ENCODE peak calls at places on chromosome 14, in six cellular contexts. One of them, this sample, is unnamed.
A peak's percentile ranks its signal among the peaks of the same experiment; 100 is the strongest.

GRCh38 chr14:32254952-32255679 is 52.0 kb upstream of the RNU6-8 start:
- DNase-seq in left ventricle myocardium inferior: peak; percentile 56
- DNase-seq in tibial nerve: peak; percentile 62
- DNase-seq in H1: no peak
- DNase-seq in PC-3: peak; percentile 83
- DNase-seq in AG10803: peak; percentile 76
- DNase-seq in this sample: peak; percentile 77

GRCh38 chr14:89550761-89551283 is 133.8 kb upstream of the FOXN3 start:
- DNase-seq in tibial nerve: no peak
- DNase-seq in H1: no peak
- DNase-seq in AG10803: no peak
- DNase-seq in left ventricle myocardium inferior: no peak
- DNase-seq in PC-3: no peak
- DNase-seq in this sample: no peak

GRCh38 chr14:51581017-51581881 is 70.5 kb upstream of the FRMD6 start:
- DNase-seq in left ventricle myocardium inferior: no peak
- DNase-seq in H1: no peak
- DNase-seq in PC-3: peak; percentile 92
- DNase-seq in AG10803: peak; percentile 77
- DNase-seq in tibial nerve: no peak
- DNase-seq in this sample: peak; percentile 84

GRCh38 chr14:29064305-29064704 is 297.7 kb downstream of the FOXG1 start:
- DNase-seq in left ventricle myocardium inferior: no peak
- DNase-seq in H1: no peak
- DNase-seq in PC-3: no peak
- DNase-seq in tibial nerve: no peak
- DNase-seq in AG10803: no peak
- DNase-seq in this sample: no peak

GRCh38 chr14:75822522-75823288 is 159.1 kb downstream of the TGFB3 start:
- DNase-seq in tibial nerve: no peak
- DNase-seq in left ventricle myocardium inferior: no peak
- DNase-seq in H1: no peak
- DNase-seq in AG10803: peak; percentile 81
- DNase-seq in PC-3: peak; percentile 81
- DNase-seq in this sample: peak; percentile 93

GRCh38 chr14:32623300-32624093 is 294.4 kb downstream of the AKAP6 start:
- DNase-seq in AG10803: peak; percentile 31
- DNase-seq in tibial nerve: no peak
- DNase-seq in H1: no peak
- DNase-seq in PC-3: peak; percentile 69
- DNase-seq in left ventricle myocardium inferior: no peak
- DNase-seq in this sample: no peak

GRCh38 chr14:78070344-78070743 is 99.8 kb upstream of the NRXN3 start:
- DNase-seq in left ventricle myocardium inferior: no peak
- DNase-seq in AG10803: no peak
- DNase-seq in H1: no peak
- DNase-seq in tibial nerve: no peak
- DNase-seq in PC-3: no peak
- DNase-seq in this sample: no peak

GRCh38 chr14:55438066-55438683 is 2.2 kb downstream of the TBPL2 start:
- DNase-seq in left ventricle myocardium inferior: no peak
- DNase-seq in PC-3: peak; percentile 92
- DNase-seq in H1: no peak
- DNase-seq in AG10803: peak; percentile 66
- DNase-seq in tibial nerve: no peak
- DNase-seq in this sample: peak; percentile 71

GRCh38 chr14:32473476-32473875 is 144.4 kb downstream of the AKAP6 start:
- DNase-seq in H1: no peak
- DNase-seq in AG10803: peak; percentile 95
- DNase-seq in tibial nerve: no peak
- DNase-seq in left ventricle myocardium inferior: peak; percentile 41
- DNase-seq in PC-3: peak; percentile 90
- DNase-seq in this sample: peak; percentile 87

GRCh38 chr14:35351897-35352273 is 52.7 kb downstream of the NFKBIA start:
- DNase-seq in left ventricle myocardium inferior: no peak
- DNase-seq in H1: no peak
- DNase-seq in AG10803: no peak
- DNase-seq in PC-3: no peak
- DNase-seq in tibial nerve: no peak
- DNase-seq in this sample: no peak

GRCh38 chr14:105413542-105413886 is 6.1 kb upstream of the MTA1 start:
- DNase-seq in H1: no peak
- DNase-seq in PC-3: no peak
- DNase-seq in tibial nerve: no peak
- DNase-seq in AG10803: no peak
- DNase-seq in left ventricle myocardium inferior: no peak
- DNase-seq in this sample: no peak

GRCh38 chr14:90839024-90839888 is 23.0 kb upstream of the TTC7B start:
- DNase-seq in PC-3: no peak
- DNase-seq in left ventricle myocardium inferior: peak; percentile 70
- DNase-seq in AG10803: peak; percentile 63
- DNase-seq in tibial nerve: peak; percentile 40
- DNase-seq in H1: no peak
- DNase-seq in this sample: peak; percentile 28

GRCh38 chr14:101078892-101079221 is 175.3 kb upstream of the RTL1 start:
- DNase-seq in AG10803: no peak
- DNase-seq in PC-3: no peak
- DNase-seq in tibial nerve: no peak
- DNase-seq in H1: no peak
- DNase-seq in left ventricle myocardium inferior: no peak
- DNase-seq in this sample: no peak

GRCh38 chr14:79407572-79407971 is 803.7 kb downstream of the DIO2 start:
- DNase-seq in left ventricle myocardium inferior: no peak
- DNase-seq in PC-3: peak; percentile 35
- DNase-seq in H1: no peak
- DNase-seq in tibial nerve: no peak
- DNase-seq in AG10803: no peak
- DNase-seq in this sample: no peak

GRCh38 chr14:31207287-31207745 is 277 bp downstream of the HECTD1 start:
- DNase-seq in left ventricle myocardium inferior: no peak
- DNase-seq in PC-3: no peak
- DNase-seq in H1: no peak
- DNase-seq in tibial nerve: peak; percentile 80
- DNase-seq in AG10803: no peak
- DNase-seq in this sample: peak; percentile 87

GRCh38 chr14:33062881-33063280 is 124.2 kb downstream of the NPAS3 start:
- DNase-seq in H1: no peak
- DNase-seq in tibial nerve: no peak
- DNase-seq in AG10803: peak; percentile 9
- DNase-seq in left ventricle myocardium inferior: no peak
- DNase-seq in PC-3: peak; percentile 79
- DNase-seq in this sample: peak; percentile 82

GRCh38 chr14:100526057-100526456 is 61.2 kb downstream of the BEGAIN start:
- DNase-seq in tibial nerve: no peak
- DNase-seq in PC-3: no peak
- DNase-seq in AG10803: no peak
- DNase-seq in H1: no peak
- DNase-seq in left ventricle myocardium inferior: peak; percentile 3
- DNase-seq in this sample: no peak

GRCh38 chr14:31770271-31770670 is 209.1 kb downstream of the NUBPL start:
- DNase-seq in AG10803: no peak
- DNase-seq in PC-3: no peak
- DNase-seq in H1: no peak
- DNase-seq in left ventricle myocardium inferior: no peak
- DNase-seq in tibial nerve: no peak
- DNase-seq in this sample: no peak

GRCh38 chr14:68794856-68795601 is 2.2 kb upstream of the ZFP36L1 start:
- DNase-seq in tibial nerve: no peak
- DNase-seq in AG10803: peak; percentile 99
- DNase-seq in PC-3: peak; percentile 47
- DNase-seq in left ventricle myocardium inferior: no peak
- DNase-seq in H1: no peak
- DNase-seq in this sample: peak; percentile 93

GRCh38 chr14:54127526-54127925 is 170.9 kb upstream of the BMP4 start:
- DNase-seq in H1: no peak
- DNase-seq in AG10803: no peak
- DNase-seq in tibial nerve: no peak
- DNase-seq in PC-3: peak; percentile 62
- DNase-seq in left ventricle myocardium inferior: no peak
- DNase-seq in this sample: peak; percentile 55

GRCh38 chr14:100076133-100076532 is 10.9 kb downstream of the EVL start:
- DNase-seq in H1: peak; percentile 17
- DNase-seq in left ventricle myocardium inferior: no peak
- DNase-seq in PC-3: peak; percentile 34
- DNase-seq in AG10803: peak; percentile 23
- DNase-seq in tibial nerve: no peak
- DNase-seq in this sample: no peak

GRCh38 chr14:76884394-76884793 is 58.2 kb downstream of the LRRC74A start:
- DNase-seq in PC-3: no peak
- DNase-seq in left ventricle myocardium inferior: no peak
- DNase-seq in tibial nerve: no peak
- DNase-seq in AG10803: no peak
- DNase-seq in H1: no peak
- DNase-seq in this sample: no peak

GRCh38 chr14:80618751-80619329 is 322.7 kb downstream of the CEP128 start:
- DNase-seq in left ventricle myocardium inferior: no peak
- DNase-seq in AG10803: no peak
- DNase-seq in PC-3: no peak
- DNase-seq in tibial nerve: no peak
- DNase-seq in H1: no peak
- DNase-seq in this sample: no peak

DNA sequence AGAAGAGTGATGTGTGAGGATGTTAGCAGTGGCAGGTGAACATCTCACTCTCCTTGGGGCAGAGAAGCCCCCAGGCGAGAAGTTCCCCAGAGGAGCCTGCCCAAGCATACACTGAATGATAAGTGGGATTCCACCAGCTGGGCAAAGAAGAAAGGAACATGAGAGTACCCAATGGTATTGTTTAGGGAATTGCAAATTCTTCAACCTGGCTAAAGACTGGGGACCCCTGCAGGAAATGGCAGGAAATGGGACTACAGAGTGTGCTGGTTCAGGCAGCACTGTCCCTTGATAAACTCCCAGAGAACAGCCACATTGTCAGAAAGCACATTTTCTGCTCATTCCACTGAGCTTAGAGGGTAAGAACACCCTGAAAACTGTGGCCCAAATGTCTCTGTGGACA is 121.3 kb downstream of the RPS29 start:
- DNase-seq in H1: peak; percentile 25
- DNase-seq in AG10803: no peak
- DNase-seq in PC-3: peak; percentile 28
- DNase-seq in tibial nerve: no peak
- DNase-seq in left ventricle myocardium inferior: no peak
- DNase-seq in this sample: no peak
- TF ChIP-seq CTCF in H1: peak; percentile 68
- TF ChIP-seq CTCF in AG10803: no peak
- TF ChIP-seq CTCF in PC-3: peak; percentile 53
- TF ChIP-seq CTCF in tibial nerve: no peak
- TF ChIP-seq CTCF in left ventricle myocardium inferior: no peak
- TF ChIP-seq CTCF in this sample: peak; percentile 24

DNA sequence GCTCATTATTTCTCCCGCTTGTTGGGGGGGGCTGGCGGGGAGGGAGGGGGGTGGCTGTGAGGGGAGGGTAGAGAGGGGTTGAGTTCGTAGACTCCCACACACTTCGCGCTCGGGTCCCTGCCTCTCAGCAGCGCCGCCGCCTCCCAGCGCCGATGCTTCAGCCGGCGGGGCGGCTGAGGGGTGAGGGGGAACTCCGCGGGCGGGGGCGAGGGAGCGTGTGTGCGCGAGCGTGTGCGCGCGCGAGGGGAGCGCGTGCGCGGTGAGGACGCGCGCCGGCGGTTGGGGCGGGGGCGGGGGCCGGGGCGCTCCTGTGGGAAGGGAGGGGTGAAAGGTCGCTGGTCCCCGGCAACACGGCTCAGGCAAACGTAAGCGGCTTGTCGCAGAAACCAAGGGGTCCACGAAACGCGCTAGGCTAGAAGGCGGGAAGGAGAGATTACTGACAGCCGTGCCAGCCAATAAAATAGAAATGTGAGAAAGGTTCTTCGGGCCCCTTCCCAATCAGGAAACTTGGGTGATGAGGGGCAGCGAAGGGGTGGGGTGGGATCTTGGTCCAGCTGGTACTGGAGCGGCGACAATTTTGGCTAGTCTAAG is 343 bp upstream of the NOVA1 start:
- DNase-seq in tibial nerve: peak; percentile 77
- DNase-seq in H1: peak; percentile 87
- DNase-seq in left ventricle myocardium inferior: peak; percentile 78
- DNase-seq in AG10803: peak; percentile 53
- DNase-seq in PC-3: peak; percentile 77
- DNase-seq in this sample: peak; percentile 90
- H3K4me3 ChIP-seq in tibial nerve: peak overlapping the region; percentile 49
- H3K4me3 ChIP-seq in H1: peak overlapping the region; percentile 96
- H3K4me3 ChIP-seq in left ventricle myocardium inferior: peak overlapping the region; percentile 73
- H3K4me3 ChIP-seq in AG10803: peak overlapping the region; percentile 68
- H3K4me3 ChIP-seq in PC-3: peak overlapping the region; percentile 86
- H3K4me3 ChIP-seq in this sample: peak overlapping the region; percentile 78

GRCh38 chr14:67674480-67675218 is at the start of gene VTI1B:
- DNase-seq in left ventricle myocardium inferior: peak; percentile 85
- DNase-seq in tibial nerve: peak; percentile 52
- DNase-seq in PC-3: peak; percentile 83
- DNase-seq in H1: no peak
- DNase-seq in AG10803: peak; percentile 72
- DNase-seq in this sample: peak; percentile 80
- TF ChIP-seq CTCF in left ventricle myocardium inferior: peak; percentile 24
- TF ChIP-seq CTCF in tibial nerve: peak; percentile 40
- TF ChIP-seq CTCF in PC-3: peak; percentile 30
- TF ChIP-seq CTCF in H1: peak; percentile 9
- TF ChIP-seq CTCF in AG10803: peak; percentile 34
- TF ChIP-seq CTCF in this sample: peak; percentile 37

GRCh38 chr14:103679351-103679750 is 35.9 kb downstream of the XRCC3 start:
- DNase-seq in H1: no peak
- DNase-seq in tibial nerve: no peak
- DNase-seq in left ventricle myocardium inferior: no peak
- DNase-seq in AG10803: peak; percentile 39
- DNase-seq in PC-3: peak; percentile 23
- DNase-seq in this sample: peak; percentile 16

GRCh38 chr14:103675957-103676356 is 39.3 kb downstream of the XRCC3 start:
- DNase-seq in left ventricle myocardium inferior: no peak
- DNase-seq in AG10803: no peak
- DNase-seq in tibial nerve: no peak
- DNase-seq in PC-3: no peak
- DNase-seq in H1: no peak
- DNase-seq in this sample: no peak

GRCh38 chr14:103680491-103681231 is 34.6 kb downstream of the XRCC3 start:
- DNase-seq in left ventricle myocardium inferior: no peak
- DNase-seq in H1: no peak
- DNase-seq in AG10803: no peak
- DNase-seq in PC-3: no peak
- DNase-seq in tibial nerve: no peak
- DNase-seq in this sample: no peak

DNA sequence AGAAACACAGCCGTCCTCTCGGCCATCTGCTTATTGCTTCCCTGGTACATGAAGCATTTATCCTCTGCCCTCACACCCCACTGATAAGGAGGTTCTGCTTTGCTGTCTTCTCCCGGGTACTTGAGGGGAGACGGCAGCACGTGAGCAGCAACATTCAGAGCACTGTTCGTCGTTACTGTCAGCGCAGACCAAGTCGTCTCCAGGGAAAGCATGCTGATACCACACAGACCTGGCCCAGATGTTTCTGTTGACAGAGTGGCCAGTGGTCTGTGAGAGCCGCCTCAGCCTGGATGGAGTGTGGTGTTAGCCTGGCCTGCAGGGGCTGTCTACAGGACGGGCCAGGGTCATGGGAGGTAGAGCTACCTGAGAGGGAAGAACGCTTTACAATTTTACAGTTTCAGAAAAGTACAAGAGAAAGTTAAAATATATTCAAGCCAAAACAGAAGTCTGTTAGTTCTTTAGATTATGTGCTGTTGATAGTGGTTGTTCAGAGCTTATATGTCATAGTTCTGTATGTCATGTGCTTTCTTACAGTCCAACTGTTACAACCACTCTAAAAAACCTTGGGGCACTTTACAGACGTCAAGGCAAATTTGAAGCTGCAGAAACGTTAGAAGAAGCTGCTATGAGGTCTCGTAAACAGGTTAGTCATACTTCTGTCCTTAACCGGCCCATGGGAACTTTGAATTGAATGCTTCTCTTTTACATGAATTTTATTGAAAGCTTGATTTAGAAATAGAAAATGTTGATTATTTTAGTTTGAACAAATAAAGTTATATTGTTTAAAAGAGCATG is 38.2 kb downstream of the XRCC3 start:
- DNase-seq in tibial nerve: no peak
- DNase-seq in H1: no peak
- DNase-seq in AG10803: no peak
- DNase-seq in PC-3: peak; percentile 51
- DNase-seq in left ventricle myocardium inferior: no peak
- DNase-seq in this sample: no peak
- H3K4me3 ChIP-seq in tibial nerve: no peak overlapping the region
- H3K4me3 ChIP-seq in H1: no peak overlapping the region
- H3K4me3 ChIP-seq in AG10803: no peak overlapping the region
- H3K4me3 ChIP-seq in PC-3: no peak overlapping the region
- H3K4me3 ChIP-seq in left ventricle myocardium inferior: no peak overlapping the region
- H3K4me3 ChIP-seq in this sample: no peak overlapping the region